ENCODE peak calls at places on chromosomes 13 and 19, in five cellular contexts. S is hepatocyte, Z is neural progenitor cell, R is GM23338, D is endothelial cell of umbilical vein. I is an unnamed sample.

GRCh38 chr19:33564836-33565338 is 43.3 kb upstream of the PEPD start:
- DNase-seq in S (no peak), Z (no peak), R (peak), D (no peak), I (no peak)

GRCh38 chr13:77386880-77387606 is 60.1 kb upstream of the MYCBP2 start:
- DNase-seq in S (no peak), Z (no peak), R (no peak), D (no peak), I (peak)

GRCh38 chr13:22700488-22700887 is 480.3 kb upstream of the SGCG start:
- DNase-seq in S (no peak), Z (no peak), R (no peak), D (no peak), I (no peak)

GRCh38 chr19:46482645-46483044 is 11.3 kb upstream of the PNMA8A start:
- DNase-seq in S (no peak), Z (no peak), R (no peak), D (no peak), I (no peak)

GRCh38 chr19:4369109-4369887 is 25.9 kb downstream of the MPND start:
- DNase-seq in S (no peak), Z (peak), R (peak), D (no peak), I (no peak)

GRCh38 chr19:16034958-16035560 is 41.2 kb upstream of the TPM4 start:
- DNase-seq in S (no peak), Z (no peak), R (no peak), D (no peak), I (no peak)

GRCh38 chr13:59865398-59865797 is 298.3 kb downstream of the DIAPH3 start:
- DNase-seq in S (no peak), Z (no peak), R (no peak), D (peak), I (peak)

GRCh38 chr19:38733493-38734175 is 10.6 kb downstream of the CAPN12 start:
- DNase-seq in S (peak), Z (no peak), R (no peak), D (no peak), I (no peak)

GRCh38 chr13:97140611-97141010 is 81.5 kb upstream of the MBNL2 start:
- DNase-seq in S (no peak), Z (no peak), R (no peak), D (no peak), I (no peak)

GRCh38 chr19:8626823-8627222 is 3.6 kb upstream of the NFILZ start:
- DNase-seq in S (no peak), Z (no peak), R (no peak), D (no peak), I (no peak)

GRCh38 chr19:35029737-35030256 is 473 bp upstream of the SCN1B start:
- DNase-seq in S (no peak), Z (no peak), R (peak), D (peak), I (no peak)

GRCh38 chr19:47309038-47309437 is 623 bp upstream of the C5AR1 start:
- DNase-seq in S (no peak), Z (no peak), R (no peak), D (no peak), I (no peak)

GRCh38 chr13:113063091-113063491 is 42.5 kb upstream of the F7 start:
- DNase-seq in S (no peak), Z (no peak), R (no peak), D (no peak), I (no peak)

GRCh38 chr19:38035515-38036495 is 128.8 kb downstream of the SIPA1L3 start:
- DNase-seq in S (no peak), Z (no peak), R (no peak), D (no peak), I (no peak)

GRCh38 chr19:42313096-42313839 is at the start of gene TMEM145:
- DNase-seq in S (peak), Z (peak), R (peak), D (peak), I (no peak)

GRCh38 chr13:44765076-44765475 is 188.9 kb upstream of the TSC22D1 start:
- DNase-seq in S (peak), Z (peak), R (no peak), D (no peak), I (no peak)

GRCh38 chr19:11995174-11995573 is 30.3 kb downstream of the ZNF763 start:
- DNase-seq in S (peak), Z (no peak), R (no peak), D (no peak), I (no peak)

GRCh38 chr13:62278271-62278670 is 862.6 kb upstream of the PCDH20 start:
- DNase-seq in S (no peak), Z (no peak), R (no peak), D (no peak), I (no peak)

GRCh38 chr19:40716031-40716654 is 543 bp downstream of the COQ8B start:
- DNase-seq in S (no peak), Z (no peak), R (no peak), D (peak), I (peak)

GRCh38 chr19:44662686-44663085 is 8.6 kb upstream of the CEACAM19 start:
- DNase-seq in S (no peak), Z (no peak), R (no peak), D (no peak), I (no peak)

GRCh38 chr19:46015961-46016425 is 6.9 kb downstream of the PGLYRP1 start:
- DNase-seq in S (no peak), Z (peak), R (peak), D (no peak), I (no peak)

GRCh38 chr13:70391678-70392077 is 283.4 kb upstream of the KLHL1 start:
- DNase-seq in S (peak), Z (no peak), R (peak), D (no peak), I (peak)

GRCh38 chr13:79741006-79741405 is 260.1 kb downstream of the NDFIP2 start:
- DNase-seq in S (peak), Z (no peak), R (no peak), D (no peak), I (no peak)

GRCh38 chr13:33229446-33230177 is 55.9 kb downstream of the STARD13 start:
- DNase-seq in S (no peak), Z (peak), R (no peak), D (no peak), I (no peak)

GRCh38 chr19:55809381-55810058 is 22.3 kb downstream of the NLRP11 start:
- DNase-seq in S (peak), Z (peak), R (peak), D (peak), I (peak)

GRCh38 chr13:109684084-109684835 is 102.1 kb downstream of the IRS2 start:
- DNase-seq in S (no peak), Z (no peak), R (no peak), D (no peak), I (no peak)

GRCh38 chr19:38003427-38004099 is 96.6 kb downstream of the SIPA1L3 start:
- DNase-seq in S (peak), Z (peak), R (peak), D (peak), I (peak)

GRCh38 chr13:78978381-78978998 is 319.5 kb upstream of the OBI1 start:
- DNase-seq in S (peak), Z (peak), R (peak), D (peak), I (peak)

GRCh38 chr13:106287351-106287750 is 248.1 kb downstream of the EFNB2 start:
- DNase-seq in S (no peak), Z (no peak), R (no peak), D (no peak), I (no peak)
- H2AFZ ChIP-seq in S (no peak), Z (peak), R (peak), D (no peak), I (no peak)

DNA sequence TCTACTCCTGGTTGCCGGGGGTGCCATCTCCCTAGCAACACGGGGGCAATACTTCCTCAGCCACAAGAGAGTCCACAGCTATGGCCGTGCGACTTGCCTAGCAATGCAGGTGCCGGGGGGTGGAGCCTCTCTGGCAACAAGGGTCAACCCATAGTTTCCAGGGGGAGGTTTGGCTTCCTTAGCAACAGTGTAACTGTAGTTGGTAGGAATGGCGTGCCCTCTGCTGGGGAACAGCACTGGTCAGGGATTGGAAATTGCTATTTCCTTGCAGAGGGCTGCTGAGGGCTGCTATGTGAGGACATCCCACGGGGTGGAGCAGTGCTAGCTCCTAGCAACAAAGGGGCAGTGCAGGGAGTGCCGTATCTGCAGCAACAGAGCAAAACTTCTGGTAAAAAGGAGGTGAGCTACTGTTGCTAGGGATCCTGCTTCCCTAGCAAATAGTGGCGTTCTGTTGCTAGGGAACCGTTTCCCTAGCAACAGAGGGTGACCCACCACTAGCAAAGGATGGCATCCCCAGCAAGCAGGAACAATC is 7.0 kb upstream of the TMC4 start:
- DNase-seq in S (peak), Z (peak), R (peak), D (peak), I (peak)
- H3K4me2 ChIP-seq in S (no peak), Z (no peak), R (no peak), D (no peak), I (no peak)

GRCh38 chr19:17954401-17954800 is 12.5 kb upstream of the KCNN1 start:
- DNase-seq in S (no peak), Z (no peak), R (no peak), D (no peak), I (no peak)

GRCh38 chr19:17952041-17952976 is 14.6 kb upstream of the KCNN1 start:
- DNase-seq in S (no peak), Z (peak), R (peak), D (no peak), I (no peak)

GRCh38 chr19:17951151-17952040 is 15.5 kb upstream of the KCNN1 start:
- DNase-seq in S (no peak), Z (peak), R (no peak), D (no peak), I (no peak)

GRCh38 chr19:17953869-17954268 is 13.0 kb upstream of the KCNN1 start:
- DNase-seq in S (no peak), Z (peak), R (no peak), D (no peak), I (no peak)

DNA sequence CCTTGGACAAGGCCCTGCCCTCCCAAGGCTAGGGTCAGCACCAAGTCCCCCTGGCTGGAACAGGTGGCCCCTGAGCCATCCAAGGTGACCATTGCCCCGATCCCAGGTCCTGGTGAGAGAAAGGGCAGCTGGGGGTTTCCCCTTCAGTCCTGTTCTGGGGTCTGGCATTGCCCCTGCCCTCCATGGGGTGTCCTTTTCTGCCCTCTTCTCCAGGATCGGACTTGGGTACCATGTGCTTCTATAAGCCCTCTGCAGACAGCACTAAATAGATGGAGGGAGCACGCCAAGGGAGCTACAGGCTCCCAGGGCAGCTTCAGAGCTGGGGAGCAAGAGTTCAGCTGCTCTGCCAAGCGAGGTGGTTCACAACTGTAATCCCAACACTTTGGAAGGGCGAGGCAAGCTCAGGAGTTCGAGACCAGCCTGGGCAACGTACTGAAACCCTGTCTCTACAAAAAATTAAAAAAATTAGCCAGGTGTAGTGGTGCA is 13.5 kb upstream of the KCNN1 start:
- DNase-seq in S (no peak), Z (no peak), R (no peak), D (no peak), I (no peak)
- TF ChIP-seq EZH2 in S (no peak), Z (no peak), R (no peak), D (no peak), I (no peak)

GRCh38 chr13:83355042-83355441 is 527.2 kb downstream of the SLITRK1 start:
- DNase-seq in S (no peak), Z (no peak), R (no peak), D (no peak), I (no peak)
- H2AFZ ChIP-seq in S (no peak), Z (no peak), R (no peak), D (no peak), I (no peak)

DNA sequence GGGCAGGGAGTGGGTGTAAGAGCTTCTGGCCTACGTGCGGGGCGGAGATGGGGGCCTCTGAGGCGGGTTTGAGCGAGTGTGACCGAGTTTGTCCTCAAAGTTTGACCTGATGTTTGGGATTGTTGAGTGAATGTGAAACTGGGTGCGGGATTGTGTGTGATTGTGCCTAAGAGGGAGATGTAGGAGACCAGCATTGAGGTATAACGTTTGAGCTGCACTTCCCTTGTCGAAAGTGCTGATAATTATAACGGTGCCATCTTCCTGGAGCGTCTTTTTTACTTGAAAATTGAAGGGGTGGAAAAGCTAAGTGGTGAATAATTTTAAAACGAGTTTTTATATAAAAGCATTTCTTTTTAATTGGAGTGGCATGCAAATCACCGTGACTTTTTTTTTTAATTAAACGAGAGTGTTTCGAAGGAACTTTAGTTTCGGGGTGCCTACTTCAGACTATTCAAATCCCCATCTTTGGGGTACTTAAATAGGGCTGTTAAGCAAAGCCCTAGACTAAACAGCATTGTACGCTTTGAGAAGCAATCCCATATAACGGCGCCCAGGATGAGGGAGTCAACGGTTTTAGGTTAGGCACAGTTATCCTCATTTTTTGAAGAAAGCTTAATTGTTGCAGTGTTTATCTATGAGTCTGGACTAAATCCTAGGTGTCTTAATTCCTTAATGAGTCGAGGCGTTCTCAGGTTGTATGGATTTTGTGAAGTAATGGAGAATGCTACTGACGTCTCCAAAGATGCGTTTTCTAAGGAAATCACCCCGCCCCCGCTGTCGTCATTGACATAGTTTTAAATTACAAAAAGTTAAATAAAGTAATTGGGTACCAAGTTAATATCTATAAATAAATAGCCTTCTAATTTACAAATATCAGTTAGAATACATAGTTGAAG is 618 bp downstream of the ZNF146 start:
- DNase-seq in S (peak), Z (peak), R (peak), D (peak), I (peak)
- H3K4me2 ChIP-seq in S (peak), Z (peak), R (peak), D (peak), I (peak)

DNA sequence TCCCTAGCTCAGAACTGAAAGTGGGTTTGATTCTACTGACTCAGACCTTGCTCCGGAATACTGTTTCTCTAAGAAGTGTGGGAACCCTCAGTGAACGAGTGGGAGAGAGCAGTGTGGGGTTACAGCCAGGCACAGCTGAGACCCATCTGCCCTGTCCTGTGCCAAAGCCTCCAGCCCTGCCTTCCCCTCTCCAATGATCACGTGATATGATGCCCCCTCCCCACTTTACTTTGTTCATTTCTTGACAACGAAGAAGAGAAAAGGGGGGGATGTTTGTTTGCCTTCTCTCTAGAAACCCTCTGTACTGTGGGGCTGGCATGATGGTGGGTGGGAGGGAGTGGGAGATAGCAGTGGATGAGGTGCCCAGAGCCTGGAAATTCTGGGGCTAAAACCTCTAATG is 96.0 kb downstream of the RNASEH2B start:
- DNase-seq in S (no peak), Z (no peak), R (no peak), D (no peak), I (no peak)
- TF ChIP-seq EZH2 in S (no peak), Z (no peak), R (no peak), D (no peak), I (no peak)

DNA sequence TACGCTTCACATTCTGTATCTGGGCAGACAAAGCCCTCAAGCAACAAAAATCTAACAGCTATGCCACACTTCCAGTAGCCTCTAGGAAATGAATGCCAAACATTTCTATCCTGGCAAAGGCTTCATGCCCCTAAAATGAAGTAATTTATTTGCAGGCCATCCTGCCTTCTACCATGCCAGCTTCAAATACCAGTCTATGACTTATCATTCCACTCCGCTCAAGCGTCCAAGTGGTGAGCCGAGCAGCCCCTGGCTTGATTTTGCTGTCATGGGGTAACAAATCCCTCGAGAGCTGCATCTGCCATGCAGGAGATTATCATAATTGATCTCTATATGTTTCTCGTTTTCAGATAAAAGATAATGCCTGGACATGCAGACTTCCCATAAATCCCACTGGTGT is 86.9 kb downstream of the LHFPL6 start:
- DNase-seq in S (no peak), Z (no peak), R (no peak), D (no peak), I (no peak)
- H2AFZ ChIP-seq in S (no peak), Z (no peak), R (no peak), D (no peak), I (no peak)

DNA sequence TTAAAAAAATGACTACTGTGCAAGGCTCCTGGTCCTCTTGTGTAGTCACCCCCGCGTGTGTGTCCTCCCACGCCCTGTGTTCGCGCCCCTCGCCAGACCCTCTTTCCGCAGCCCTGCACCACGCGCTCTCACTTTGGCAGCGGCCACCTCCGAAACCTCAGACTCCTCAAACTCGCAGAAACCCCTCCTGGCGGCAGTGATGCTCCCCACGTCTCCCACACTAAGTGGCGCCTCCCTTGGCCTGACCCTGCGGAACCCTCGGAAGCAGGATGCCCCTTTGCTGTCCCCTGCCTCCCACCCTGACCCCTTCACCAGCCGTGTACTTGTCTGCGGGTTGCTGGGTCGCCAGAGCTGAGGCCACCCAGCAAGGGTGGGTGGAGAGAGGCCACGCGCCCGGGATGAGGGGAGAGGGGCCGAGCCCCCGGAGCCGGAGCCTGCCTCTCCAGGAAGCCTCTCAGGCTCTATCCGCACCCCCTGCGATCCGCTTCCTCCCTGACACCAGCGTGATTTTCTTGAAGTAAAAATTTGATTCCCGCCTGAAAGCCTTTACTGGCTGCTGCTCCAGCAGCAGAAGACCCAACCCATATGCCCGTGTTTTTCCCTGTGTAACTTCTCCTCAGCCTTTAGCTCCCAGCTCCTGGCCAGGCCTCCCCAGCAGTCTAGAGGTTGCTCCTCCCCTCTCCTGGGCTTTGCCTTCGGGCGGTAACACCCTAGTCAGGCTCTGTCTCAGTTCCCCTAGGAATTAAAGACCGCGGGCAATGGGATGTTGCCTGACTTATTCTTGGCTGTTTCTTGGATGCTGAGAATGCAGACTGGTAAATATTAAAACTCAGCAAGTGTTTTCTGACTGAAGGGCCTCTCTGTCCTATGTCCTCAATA is 55.2 kb downstream of the MIPEP start:
- DNase-seq in S (no peak), Z (no peak), R (peak), D (no peak), I (no peak)
- H3K4me2 ChIP-seq in S (no peak), Z (no peak), R (no peak), D (no peak), I (no peak)